ENCODE peak calls at places on chromosomes 6 and 20, in six cellular contexts. A, J, Q, S, T and I are unnamed samples.
A peak's percentile ranks its signal among the peaks of the same experiment; 100 is the strongest.

GRCh38 chr6:52399511-52400315 is 20.4 kb upstream of the EFHC1 start:
- DNase-seq in Q (peak; percentile 72), J (peak; percentile 60), A (peak; percentile 59), T (peak; percentile 70), S (peak; percentile 77), I (no peak)

GRCh38 chr6:166477647-166478365 is 95.1 kb upstream of the MPC1 start:
- DNase-seq in T (no peak), J (no peak), A (no peak), S (no peak), Q (no peak), I (no peak)

GRCh38 chr6:7173843-7174503 is 66.2 kb downstream of the RREB1 start:
- DNase-seq in T (no peak), A (no peak), Q (no peak), S (no peak), J (no peak), I (no peak)

GRCh38 chr6:12720310-12720709 is 3.7 kb downstream of the PHACTR1 start:
- DNase-seq in J (no peak), Q (no peak), A (no peak), T (no peak), S (no peak), I (no peak)

GRCh38 chr6:169867751-169868191 is 116.3 kb downstream of the ERMARD start:
- DNase-seq in J (no peak), T (no peak), S (no peak), Q (no peak), A (no peak), I (no peak)

GRCh38 chr6:21003780-21004541 is 469.7 kb downstream of the CDKAL1 start:
- DNase-seq in S (peak; percentile 93), Q (peak; percentile 93), J (peak; percentile 51), T (peak; percentile 89), A (peak; percentile 93), I (no peak)

GRCh38 chr6:168232528-168232927 is 87.0 kb downstream of the DACT2 start:
- DNase-seq in S (no peak), A (no peak), J (no peak), Q (no peak), T (no peak), I (no peak)

GRCh38 chr6:16238658-16239089 is 287 bp downstream of the GMPR start:
- DNase-seq in Q (no peak), T (no peak), J (no peak), A (no peak), S (no peak), I (no peak)

GRCh38 chr20:568865-569415 is 25.4 kb upstream of the CSNK2A1 start:
- DNase-seq in S (no peak), J (no peak), Q (no peak), T (no peak), A (no peak), I (no peak)

GRCh38 chr20:63322146-63322922 is 29.3 kb downstream of the COL20A1 start:
- DNase-seq in T (no peak), A (no peak), Q (no peak), S (no peak), J (no peak), I (no peak)

GRCh38 chr6:48213076-48213788 is 102.2 kb upstream of the PTCHD4 start:
- DNase-seq in T (no peak), Q (no peak), J (peak; percentile 48), A (no peak), S (no peak), I (no peak)
- H2AFZ ChIP-seq in T (no peak overlapping the region), Q (no peak overlapping the region), J (peak overlapping the region; percentile 55), A (no peak overlapping the region), S (no peak overlapping the region), I (no peak overlapping the region)

GRCh38 chr20:12594410-12595130 is 414.2 kb upstream of the SPTLC3 start:
- DNase-seq in J (no peak), A (no peak), Q (peak; percentile 4), S (peak; percentile 14), T (no peak), I (no peak)
- H2AFZ ChIP-seq in J (no peak overlapping the region), A (no peak overlapping the region), Q (no peak overlapping the region), S (no peak overlapping the region), T (no peak overlapping the region), I (no peak overlapping the region)

GRCh38 chr6:56292505-56293181 is 45.3 kb upstream of the COL21A1 start:
- DNase-seq in A (peak; percentile 88), S (peak; percentile 82), T (peak; percentile 62), Q (peak; percentile 79), J (peak; percentile 41), I (peak; percentile 53)

GRCh38 chr6:56293756-56294155 is 46.4 kb upstream of the COL21A1 start:
- DNase-seq in T (no peak), J (no peak), A (no peak), Q (no peak), S (no peak), I (no peak)

GRCh38 chr6:56291278-56291917 is 44.0 kb upstream of the COL21A1 start:
- DNase-seq in T (no peak), J (no peak), A (no peak), Q (no peak), S (peak; percentile 27), I (no peak)

GRCh38 chr6:56299916-56300315 is 52.5 kb upstream of the COL21A1 start:
- DNase-seq in J (no peak), S (no peak), T (no peak), A (peak; percentile 92), Q (no peak), I (no peak)

GRCh38 chr6:56297022-56297995 is 49.9 kb upstream of the COL21A1 start:
- DNase-seq in A (peak; percentile 39), Q (peak; percentile 76), J (peak; percentile 52), T (no peak), S (peak; percentile 38), I (no peak)
- H2AFZ ChIP-seq in A (peak overlapping the region; percentile 51), Q (no peak overlapping the region), J (no peak overlapping the region), T (no peak overlapping the region), S (no peak overlapping the region), I (peak overlapping the region; percentile 56)

GRCh38 chr6:149032318-149032598 is 285.3 kb upstream of the TAB2 start:
- DNase-seq in A (no peak), J (no peak), Q (no peak), S (no peak), T (no peak), I (no peak)

GRCh38 chr6:149031545-149032317 is 284.9 kb downstream of the UST start:
- DNase-seq in T (peak; percentile 85), Q (peak; percentile 91), A (no peak), J (peak; percentile 79), S (peak; percentile 90), I (peak; percentile 27)

GRCh38 chr6:149035806-149036205 is 281.7 kb upstream of the TAB2 start:
- DNase-seq in Q (no peak), T (no peak), S (no peak), A (no peak), J (no peak), I (no peak)

GRCh38 chr6:149033454-149034241 is 283.9 kb upstream of the TAB2 start:
- DNase-seq in T (no peak), J (no peak), Q (no peak), A (no peak), S (no peak), I (no peak)

DNA sequence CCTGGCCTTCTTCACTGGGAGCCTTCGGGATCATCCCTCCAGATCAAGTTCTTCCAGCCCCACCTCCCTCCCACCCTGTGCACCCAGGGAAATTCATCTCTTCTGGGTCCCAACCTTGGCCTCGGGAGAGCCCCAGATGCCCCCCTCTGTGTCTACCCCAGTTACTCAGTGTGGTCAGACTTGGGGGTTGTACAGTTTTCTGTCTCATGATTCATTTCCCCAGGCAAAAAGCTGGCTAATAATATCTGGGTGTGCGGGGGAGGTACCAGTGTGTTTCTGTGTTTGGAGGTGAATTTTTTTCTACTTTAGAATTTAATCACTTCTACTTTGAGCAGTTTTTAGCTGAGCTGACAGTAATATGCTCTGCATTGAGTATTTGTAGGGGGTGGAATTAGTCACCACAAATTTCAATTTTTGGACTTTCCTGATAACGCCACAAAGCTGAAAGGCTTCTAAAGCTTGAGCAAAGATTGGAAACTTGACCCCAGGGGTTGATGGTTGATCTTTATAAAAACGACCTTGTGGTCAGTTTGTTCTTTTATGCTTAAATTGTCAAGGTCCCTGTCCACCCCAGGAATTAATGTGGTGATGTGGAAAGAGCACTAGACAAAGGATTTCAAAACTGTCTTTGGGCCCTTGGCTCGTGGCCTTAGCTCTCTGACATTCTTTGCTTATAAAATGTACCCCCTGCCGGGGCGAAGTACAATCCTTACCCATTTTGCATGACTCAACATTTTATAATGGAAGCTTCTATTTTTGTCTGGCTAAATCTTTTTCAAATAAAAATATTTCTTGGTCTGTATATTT is 284.7 kb upstream of the TAB2 start:
- DNase-seq in J (peak; percentile 87), S (peak; percentile 86), A (no peak), Q (peak; percentile 71), T (peak; percentile 84), I (no peak)
- H2AFZ ChIP-seq in J (peak overlapping the region; percentile 13), S (no peak overlapping the region), A (no peak overlapping the region), Q (peak overlapping the region; percentile 69), T (peak overlapping the region; percentile 76), I (peak overlapping the region; percentile 59)

GRCh38 chr20:6473197-6473596 is 294.3 kb upstream of the BMP2 start:
- DNase-seq in J (peak; percentile 88), S (peak; percentile 73), T (peak; percentile 45), A (no peak), Q (peak; percentile 90), I (no peak)

GRCh38 chr20:6466065-6466810 is 301.2 kb upstream of the BMP2 start:
- DNase-seq in J (no peak), A (no peak), T (peak; percentile 45), S (peak; percentile 39), Q (peak; percentile 27), I (no peak)

GRCh38 chr20:6469695-6470094 is 297.8 kb upstream of the BMP2 start:
- DNase-seq in J (no peak), S (no peak), Q (peak; percentile 89), T (no peak), A (no peak), I (no peak)

GRCh38 chr20:6468751-6469150 is 298.7 kb upstream of the BMP2 start:
- DNase-seq in Q (peak; percentile 63), S (no peak), J (no peak), A (peak; percentile 37), T (peak; percentile 8), I (no peak)

DNA sequence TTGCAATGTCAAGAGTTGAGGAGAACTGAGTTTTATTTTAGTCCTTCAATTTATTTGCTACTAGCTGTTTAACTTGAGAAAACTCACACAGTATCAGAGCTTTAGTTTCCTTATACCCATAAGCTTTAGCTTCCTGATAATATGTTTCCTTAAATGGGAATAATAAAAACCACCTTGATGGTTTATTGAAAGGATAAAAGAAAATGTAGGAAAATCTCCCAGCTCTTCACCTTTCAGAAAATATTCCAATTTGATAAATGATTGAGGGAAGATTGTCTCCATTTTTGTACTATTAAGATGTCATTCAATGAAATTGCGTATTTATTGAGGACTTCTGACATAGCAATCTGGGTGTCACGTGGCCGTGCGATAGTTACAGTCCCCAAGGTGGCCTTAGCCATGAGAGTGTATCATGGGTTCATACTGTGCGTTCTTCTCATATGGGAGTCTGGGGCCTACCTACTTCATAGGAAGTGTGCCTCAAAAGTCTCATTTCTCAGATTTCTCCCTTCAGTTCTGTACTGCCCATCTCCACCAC is 296.3 kb upstream of the BMP2 start:
- DNase-seq in T (no peak), Q (no peak), S (no peak), A (no peak), J (no peak), I (no peak)
- H2AFZ ChIP-seq in T (no peak overlapping the region), Q (no peak overlapping the region), S (no peak overlapping the region), A (no peak overlapping the region), J (no peak overlapping the region), I (no peak overlapping the region)

GRCh38 chr6:32794510-32794909 is 22.3 kb downstream of the HLA-DOB start:
- DNase-seq in Q (no peak), T (no peak), S (no peak), A (no peak), J (no peak), I (no peak)
- H2AFZ ChIP-seq in Q (no peak overlapping the region), T (no peak overlapping the region), S (no peak overlapping the region), A (no peak overlapping the region), J (no peak overlapping the region), I (no peak overlapping the region)